ENCODE peak calls at places on chromosomes 1 and 21, in ten cellular contexts. One of them, this sample, is unnamed.

GRCh38 chr1:67771152-67771551 is 62.1 kb downstream of the GNG12 start:
- DNase-seq in adrenal gland: no peak
- DNase-seq in NT2/D1: no peak
- DNase-seq in prostate gland: no peak
- DNase-seq in lower lobe of right lung: no peak
- DNase-seq in colonic mucosa: no peak
- DNase-seq in fibroblast of lung: peak; percentile 58
- DNase-seq in psoas muscle: no peak
- DNase-seq in CD8-positive, alpha-beta memory T cell: no peak
- DNase-seq in thoracic aorta: no peak
- DNase-seq in this sample: no peak

GRCh38 chr1:233390842-233391241 is 63.3 kb downstream of the MAP3K21 start:
- DNase-seq in CD8-positive, alpha-beta memory T cell: no peak
- DNase-seq in psoas muscle: no peak
- DNase-seq in colonic mucosa: no peak
- DNase-seq in thoracic aorta: no peak
- DNase-seq in adrenal gland: no peak
- DNase-seq in NT2/D1: no peak
- DNase-seq in prostate gland: no peak
- DNase-seq in lower lobe of right lung: no peak
- DNase-seq in fibroblast of lung: no peak
- DNase-seq in this sample: no peak

GRCh38 chr1:84773195-84773594 is 82.9 kb upstream of the SSX2IP start:
- DNase-seq in thoracic aorta: no peak
- DNase-seq in CD8-positive, alpha-beta memory T cell: no peak
- DNase-seq in NT2/D1: no peak
- DNase-seq in prostate gland: no peak
- DNase-seq in adrenal gland: no peak
- DNase-seq in psoas muscle: no peak
- DNase-seq in colonic mucosa: no peak
- DNase-seq in fibroblast of lung: no peak
- DNase-seq in lower lobe of right lung: no peak
- DNase-seq in this sample: no peak

GRCh38 chr21:30248844-30249243 is 32.9 kb upstream of the CLDN8 start:
- DNase-seq in thoracic aorta: no peak
- DNase-seq in CD8-positive, alpha-beta memory T cell: no peak
- DNase-seq in adrenal gland: no peak
- DNase-seq in prostate gland: no peak
- DNase-seq in fibroblast of lung: no peak
- DNase-seq in NT2/D1: no peak
- DNase-seq in colonic mucosa: no peak
- DNase-seq in psoas muscle: no peak
- DNase-seq in lower lobe of right lung: no peak
- DNase-seq in this sample: no peak

GRCh38 chr1:114206392-114206791 is 52.7 kb upstream of the SYT6 start:
- DNase-seq in CD8-positive, alpha-beta memory T cell: no peak
- DNase-seq in thoracic aorta: no peak
- DNase-seq in fibroblast of lung: no peak
- DNase-seq in NT2/D1: no peak
- DNase-seq in prostate gland: no peak
- DNase-seq in lower lobe of right lung: no peak
- DNase-seq in psoas muscle: no peak
- DNase-seq in colonic mucosa: no peak
- DNase-seq in adrenal gland: no peak
- DNase-seq in this sample: no peak

GRCh38 chr21:32411366-32412161 is 942 bp upstream of the EVA1C start:
- DNase-seq in fibroblast of lung: peak; percentile 84
- DNase-seq in colonic mucosa: peak; percentile 91
- DNase-seq in lower lobe of right lung: peak; percentile 95
- DNase-seq in prostate gland: peak; percentile 93
- DNase-seq in CD8-positive, alpha-beta memory T cell: peak; percentile 53
- DNase-seq in thoracic aorta: peak; percentile 70
- DNase-seq in adrenal gland: peak; percentile 81
- DNase-seq in NT2/D1: no peak
- DNase-seq in psoas muscle: peak; percentile 93
- DNase-seq in this sample: no peak

GRCh38 chr1:1919304-1920056 is 401 bp upstream of the TMEM52 start:
- DNase-seq in prostate gland: peak; percentile 99
- DNase-seq in CD8-positive, alpha-beta memory T cell: peak; percentile 99
- DNase-seq in thoracic aorta: peak; percentile 72
- DNase-seq in fibroblast of lung: peak; percentile 96
- DNase-seq in lower lobe of right lung: peak; percentile 100
- DNase-seq in adrenal gland: peak; percentile 100
- DNase-seq in colonic mucosa: peak; percentile 100
- DNase-seq in psoas muscle: peak; percentile 99
- DNase-seq in NT2/D1: peak; percentile 96
- DNase-seq in this sample: peak; percentile 99

GRCh38 chr1:185644531-185644930 is 89.7 kb upstream of the HMCN1 start:
- DNase-seq in fibroblast of lung: no peak
- DNase-seq in psoas muscle: no peak
- DNase-seq in adrenal gland: no peak
- DNase-seq in NT2/D1: no peak
- DNase-seq in prostate gland: no peak
- DNase-seq in lower lobe of right lung: no peak
- DNase-seq in CD8-positive, alpha-beta memory T cell: no peak
- DNase-seq in thoracic aorta: no peak
- DNase-seq in colonic mucosa: no peak
- DNase-seq in this sample: no peak

GRCh38 chr1:19203440-19203839 is 6.6 kb downstream of the UBR4 start:
- DNase-seq in psoas muscle: no peak
- DNase-seq in lower lobe of right lung: no peak
- DNase-seq in thoracic aorta: peak; percentile 59
- DNase-seq in colonic mucosa: no peak
- DNase-seq in fibroblast of lung: peak; percentile 64
- DNase-seq in prostate gland: peak; percentile 80
- DNase-seq in NT2/D1: no peak
- DNase-seq in CD8-positive, alpha-beta memory T cell: no peak
- DNase-seq in adrenal gland: peak; percentile 72
- DNase-seq in this sample: no peak

GRCh38 chr1:12433323-12434053 is 184.5 kb downstream of the DHRS3 start:
- DNase-seq in prostate gland: no peak
- DNase-seq in fibroblast of lung: peak; percentile 68
- DNase-seq in thoracic aorta: no peak
- DNase-seq in adrenal gland: no peak
- DNase-seq in psoas muscle: peak; percentile 49
- DNase-seq in NT2/D1: peak; percentile 23
- DNase-seq in lower lobe of right lung: no peak
- DNase-seq in CD8-positive, alpha-beta memory T cell: no peak
- DNase-seq in colonic mucosa: peak; percentile 52
- DNase-seq in this sample: no peak

GRCh38 chr1:72000809-72001208 is 281.5 kb downstream of the NEGR1 start:
- DNase-seq in prostate gland: no peak
- DNase-seq in thoracic aorta: no peak
- DNase-seq in fibroblast of lung: peak; percentile 18
- DNase-seq in psoas muscle: no peak
- DNase-seq in CD8-positive, alpha-beta memory T cell: no peak
- DNase-seq in colonic mucosa: no peak
- DNase-seq in NT2/D1: peak; percentile 20
- DNase-seq in adrenal gland: no peak
- DNase-seq in lower lobe of right lung: no peak
- DNase-seq in this sample: no peak

DNA sequence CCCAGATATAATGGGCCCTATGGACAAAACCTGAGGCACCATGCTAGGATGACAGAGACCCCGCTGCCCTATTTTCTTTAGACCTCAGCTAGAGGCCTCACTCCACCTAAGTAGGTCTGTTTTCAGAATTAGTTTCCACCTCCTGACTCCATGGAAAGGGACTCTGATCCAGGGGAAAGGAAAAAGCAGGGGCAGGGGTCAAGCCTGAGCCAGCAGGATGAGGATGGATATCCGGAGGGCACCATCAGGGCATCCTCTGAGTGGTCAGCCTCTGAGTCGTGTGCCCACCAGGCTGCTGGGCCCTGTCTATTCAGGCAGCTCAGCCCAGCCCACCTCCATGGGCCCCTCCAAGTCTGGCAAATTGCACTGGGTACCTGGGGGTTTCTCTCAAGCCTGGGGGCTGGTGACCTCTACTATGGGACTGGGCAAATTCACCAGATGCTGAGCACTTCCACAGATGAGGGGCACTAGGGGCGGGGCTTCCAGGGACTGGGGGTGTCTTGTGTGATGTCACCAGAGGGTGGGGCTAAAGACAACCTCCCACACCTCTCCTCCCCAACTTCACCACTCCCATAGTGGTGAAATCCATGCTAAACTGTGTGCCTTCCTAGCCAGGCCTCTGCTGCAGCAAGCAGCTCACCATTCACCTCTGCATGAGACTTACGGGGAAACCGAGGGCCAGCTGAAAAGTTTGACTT is 5.5 kb downstream of the PAQR7 start:
- DNase-seq in adrenal gland: no peak
- DNase-seq in psoas muscle: no peak
- DNase-seq in fibroblast of lung: no peak
- DNase-seq in lower lobe of right lung: no peak
- DNase-seq in colonic mucosa: no peak
- DNase-seq in NT2/D1: no peak
- DNase-seq in prostate gland: no peak
- DNase-seq in CD8-positive, alpha-beta memory T cell: no peak
- DNase-seq in thoracic aorta: no peak
- DNase-seq in this sample: peak; percentile 43
- H3K4me1 ChIP-seq in adrenal gland: peaks cover 48% of the 10 kb centered on the region
- H3K4me1 ChIP-seq in psoas muscle: peaks cover 13% of the 10 kb centered on the region
- H3K4me1 ChIP-seq in fibroblast of lung: peaks cover 20% of the 10 kb centered on the region
- H3K4me1 ChIP-seq in lower lobe of right lung: peaks cover 40% of the 10 kb centered on the region
- H3K4me1 ChIP-seq in colonic mucosa: peaks cover 9% of the 10 kb centered on the region
- H3K4me1 ChIP-seq in NT2/D1: peaks cover 32% of the 10 kb centered on the region
- H3K4me1 ChIP-seq in prostate gland: peaks cover 10% of the 10 kb centered on the region
- H3K4me1 ChIP-seq in CD8-positive, alpha-beta memory T cell: peaks cover 10% of the 10 kb centered on the region
- H3K4me1 ChIP-seq in thoracic aorta: peaks cover 33% of the 10 kb centered on the region
- H3K4me1 ChIP-seq in this sample: peaks cover 29% of the 10 kb centered on the region

GRCh38 chr1:31980835-31981782 is 32.6 kb upstream of the KHDRBS1 start:
- DNase-seq in lower lobe of right lung: no peak
- DNase-seq in prostate gland: no peak
- DNase-seq in thoracic aorta: no peak
- DNase-seq in colonic mucosa: no peak
- DNase-seq in adrenal gland: no peak
- DNase-seq in psoas muscle: no peak
- DNase-seq in NT2/D1: no peak
- DNase-seq in fibroblast of lung: no peak
- DNase-seq in CD8-positive, alpha-beta memory T cell: peak; percentile 14
- DNase-seq in this sample: no peak
- H3K4me1 ChIP-seq in lower lobe of right lung: peaks cover 11% of the 10 kb centered on the region
- H3K4me1 ChIP-seq in prostate gland: no peaks in the 10 kb centered on the region
- H3K4me1 ChIP-seq in thoracic aorta: peaks cover 15% of the 10 kb centered on the region
- H3K4me1 ChIP-seq in colonic mucosa: no peaks in the 10 kb centered on the region
- H3K4me1 ChIP-seq in adrenal gland: no peaks in the 10 kb centered on the region
- H3K4me1 ChIP-seq in psoas muscle: no peaks in the 10 kb centered on the region
- H3K4me1 ChIP-seq in NT2/D1: peaks cover 19% of the 10 kb centered on the region
- H3K4me1 ChIP-seq in fibroblast of lung: no peaks in the 10 kb centered on the region
- H3K4me1 ChIP-seq in CD8-positive, alpha-beta memory T cell: peaks cover 54% of the 10 kb centered on the region
- H3K4me1 ChIP-seq in this sample: no peaks in the 10 kb centered on the region

DNA sequence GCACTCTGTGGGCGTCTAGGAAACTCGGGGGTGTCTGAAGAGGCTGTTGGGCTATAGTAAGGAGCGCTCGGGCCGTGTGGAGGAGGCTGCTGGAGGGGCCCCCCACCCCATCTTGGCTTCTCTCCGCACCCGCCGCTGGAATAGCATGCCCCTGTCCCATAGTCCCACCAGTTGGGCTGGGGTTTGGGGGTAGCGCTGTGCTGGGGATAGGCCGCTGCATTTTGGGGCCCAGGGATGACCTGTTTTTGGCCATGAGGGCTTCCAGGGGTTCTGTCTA is 511 bp downstream of the EFNA3 start:
- DNase-seq in prostate gland: no peak
- DNase-seq in psoas muscle: no peak
- DNase-seq in fibroblast of lung: no peak
- DNase-seq in lower lobe of right lung: no peak
- DNase-seq in colonic mucosa: no peak
- DNase-seq in adrenal gland: no peak
- DNase-seq in NT2/D1: no peak
- DNase-seq in CD8-positive, alpha-beta memory T cell: no peak
- DNase-seq in thoracic aorta: no peak
- DNase-seq in this sample: no peak
- H3K4me1 ChIP-seq in prostate gland: peaks cover 45% of the 10 kb centered on the region
- H3K4me1 ChIP-seq in psoas muscle: peaks cover 20% of the 10 kb centered on the region
- H3K4me1 ChIP-seq in fibroblast of lung: peaks cover 1% of the 10 kb centered on the region
- H3K4me1 ChIP-seq in lower lobe of right lung: peaks cover 50% of the 10 kb centered on the region
- H3K4me1 ChIP-seq in colonic mucosa: peaks cover 44% of the 10 kb centered on the region
- H3K4me1 ChIP-seq in adrenal gland: peaks cover 28% of the 10 kb centered on the region
- H3K4me1 ChIP-seq in NT2/D1: peaks cover 38% of the 10 kb centered on the region
- H3K4me1 ChIP-seq in CD8-positive, alpha-beta memory T cell: peaks cover 59% of the 10 kb centered on the region
- H3K4me1 ChIP-seq in thoracic aorta: peaks cover 44% of the 10 kb centered on the region
- H3K4me1 ChIP-seq in this sample: peaks cover 11% of the 10 kb centered on the region

DNA sequence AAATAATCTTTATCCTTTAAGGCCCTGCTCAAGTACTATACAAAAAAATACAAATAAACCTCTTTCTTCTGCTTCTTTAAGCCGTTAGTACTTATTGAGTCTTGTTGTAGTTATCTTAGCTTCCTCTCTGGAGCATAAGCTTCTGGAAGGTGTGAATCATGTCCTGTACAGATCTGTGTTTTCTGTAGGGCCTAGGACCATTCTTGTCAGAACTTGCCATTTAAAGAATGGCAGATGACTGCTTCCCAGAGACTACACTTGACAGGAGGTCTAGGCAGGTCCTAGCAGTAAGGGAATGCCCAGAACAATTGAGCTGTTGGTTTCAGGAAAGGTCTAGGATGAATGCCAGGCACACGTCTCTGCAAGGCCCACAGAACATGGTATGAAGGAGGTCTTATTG is 12.9 kb downstream of the NEK7 start:
- DNase-seq in adrenal gland: no peak
- DNase-seq in lower lobe of right lung: no peak
- DNase-seq in prostate gland: no peak
- DNase-seq in NT2/D1: no peak
- DNase-seq in CD8-positive, alpha-beta memory T cell: no peak
- DNase-seq in colonic mucosa: no peak
- DNase-seq in psoas muscle: no peak
- DNase-seq in thoracic aorta: no peak
- DNase-seq in fibroblast of lung: no peak
- DNase-seq in this sample: no peak
- H3K4me1 ChIP-seq in adrenal gland: peaks cover 61% of the 10 kb centered on the region
- H3K4me1 ChIP-seq in lower lobe of right lung: peaks cover 87% of the 10 kb centered on the region
- H3K4me1 ChIP-seq in prostate gland: no peaks in the 10 kb centered on the region
- H3K4me1 ChIP-seq in NT2/D1: no peaks in the 10 kb centered on the region
- H3K4me1 ChIP-seq in CD8-positive, alpha-beta memory T cell: peaks cover 95% of the 10 kb centered on the region
- H3K4me1 ChIP-seq in colonic mucosa: peaks cover 5% of the 10 kb centered on the region
- H3K4me1 ChIP-seq in psoas muscle: peaks cover 88% of the 10 kb centered on the region
- H3K4me1 ChIP-seq in thoracic aorta: peaks cover 76% of the 10 kb centered on the region
- H3K4me1 ChIP-seq in fibroblast of lung: no peaks in the 10 kb centered on the region
- H3K4me1 ChIP-seq in this sample: peaks cover 36% of the 10 kb centered on the region

DNA sequence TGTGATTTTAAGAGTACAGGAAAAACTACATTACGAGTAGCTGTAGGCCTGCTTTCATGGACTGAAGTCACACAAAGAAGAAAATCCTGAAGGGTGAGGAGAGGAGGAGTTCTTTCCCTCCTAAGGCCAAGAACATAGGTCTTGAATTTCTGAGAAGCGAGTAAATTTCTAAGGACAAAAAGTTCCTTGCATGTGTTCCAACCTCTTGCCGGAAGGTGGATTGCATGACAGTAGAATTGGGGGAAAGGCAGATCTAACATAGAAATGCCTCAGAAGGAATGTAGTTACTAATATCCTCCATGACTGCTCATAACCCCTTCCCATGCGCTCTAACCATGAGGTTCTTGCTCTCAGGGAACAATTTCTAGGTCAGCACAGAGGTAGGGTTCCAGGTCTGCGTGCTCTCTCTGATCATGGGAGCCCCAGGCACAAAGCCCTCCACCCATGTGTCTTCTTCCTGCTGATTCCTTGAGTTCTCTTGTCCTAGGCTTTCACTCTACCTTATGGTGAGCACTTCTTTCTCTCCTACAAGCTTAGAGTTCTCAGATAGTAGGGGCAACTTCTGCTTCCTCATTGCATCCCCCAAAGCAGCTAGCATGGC is 13.7 kb downstream of the CD2 start:
- DNase-seq in colonic mucosa: no peak
- DNase-seq in prostate gland: no peak
- DNase-seq in fibroblast of lung: no peak
- DNase-seq in NT2/D1: no peak
- DNase-seq in psoas muscle: no peak
- DNase-seq in adrenal gland: no peak
- DNase-seq in thoracic aorta: no peak
- DNase-seq in CD8-positive, alpha-beta memory T cell: no peak
- DNase-seq in lower lobe of right lung: no peak
- DNase-seq in this sample: no peak
- H3K4me1 ChIP-seq in colonic mucosa: no peaks in the 10 kb centered on the region
- H3K4me1 ChIP-seq in prostate gland: no peaks in the 10 kb centered on the region
- H3K4me1 ChIP-seq in fibroblast of lung: no peaks in the 10 kb centered on the region
- H3K4me1 ChIP-seq in NT2/D1: no peaks in the 10 kb centered on the region
- H3K4me1 ChIP-seq in psoas muscle: no peaks in the 10 kb centered on the region
- H3K4me1 ChIP-seq in adrenal gland: no peaks in the 10 kb centered on the region
- H3K4me1 ChIP-seq in thoracic aorta: no peaks in the 10 kb centered on the region
- H3K4me1 ChIP-seq in CD8-positive, alpha-beta memory T cell: peaks cover 98% of the 10 kb centered on the region
- H3K4me1 ChIP-seq in lower lobe of right lung: peaks cover 20% of the 10 kb centered on the region
- H3K4me1 ChIP-seq in this sample: peaks cover 3% of the 10 kb centered on the region